ENCODE peak calls at places on chromosomes 3 and 15, in five cellular contexts. T is HepG2, A is vagina, U is breast epithelium, R is stomach. F is an unnamed sample.

GRCh38 chr3:48684480-48685143 is 1.1 kb downstream of the NCKIPSD start:
- DNase-seq in T (no peak), A (no peak), U (no peak), R (no peak), F (no peak)

GRCh38 chr3:69296995-69297394 is 88.9 kb downstream of the FRMD4B start:
- DNase-seq in T (no peak), A (no peak), U (no peak), R (no peak), F (no peak)

GRCh38 chr3:14525685-14526631 is 14.2 kb downstream of the GRIP2 start:
- DNase-seq in T (no peak), A (no peak), U (no peak), R (peak; percentile 37), F (no peak)

GRCh38 chr3:168618827-168619226 is 523.1 kb upstream of the GOLIM4 start:
- DNase-seq in T (no peak), A (no peak), U (no peak), R (no peak), F (no peak)

GRCh38 chr3:193756536-193756935 is 163.5 kb downstream of the OPA1 start:
- DNase-seq in T (no peak), A (no peak), U (no peak), R (no peak), F (no peak)

GRCh38 chr3:98826126-98826525 is 63.0 kb downstream of the ST3GAL6 start:
- DNase-seq in T (no peak), A (no peak), U (no peak), R (no peak), F (no peak)

GRCh38 chr15:45802140-45802539 is 167.3 kb downstream of the SQOR start:
- DNase-seq in T (peak; percentile 51), A (no peak), U (no peak), R (no peak), F (no peak)

GRCh38 chr3:158696618-158697017 is 24.2 kb upstream of the LXN start:
- DNase-seq in T (peak; percentile 15), A (no peak), U (no peak), R (no peak), F (no peak)

GRCh38 chr3:176951144-176951543 is 246.1 kb downstream of the TBL1XR1 start:
- DNase-seq in T (no peak), A (no peak), U (no peak), R (no peak), F (no peak)

GRCh38 chr3:117843356-117843755 is 1133.8 kb downstream of the TUSC7 start:
- DNase-seq in T (no peak), A (no peak), U (no peak), R (no peak), F (no peak)

GRCh38 chr3:97720417-97720816 is 44.1 kb upstream of the ARL6 start:
- DNase-seq in T (no peak), A (no peak), U (no peak), R (no peak), F (no peak)

GRCh38 chr3:176867681-176868663 is 329.3 kb downstream of the TBL1XR1 start:
- DNase-seq in T (no peak), A (no peak), U (peak; percentile 80), R (peak; percentile 73), F (no peak)

GRCh38 chr15:72728821-72729220 is 42.8 kb downstream of the BBS4 start:
- DNase-seq in T (no peak), A (no peak), U (no peak), R (no peak), F (peak; percentile 78)

GRCh38 chr15:61556037-61556648 is 327.0 kb upstream of the RORA start:
- DNase-seq in T (peak; percentile 14), A (no peak), U (no peak), R (no peak), F (no peak)

GRCh38 chr3:150825192-150825915 is 62.4 kb upstream of the SIAH2 start:
- DNase-seq in T (no peak), A (no peak), U (no peak), R (no peak), F (peak; percentile 83)

GRCh38 chr3:71109241-71109976 is 474.1 kb downstream of the FOXP1 start:
- DNase-seq in T (no peak), A (no peak), U (no peak), R (no peak), F (no peak)

GRCh38 chr15:58065445-58066041 is at the start of gene ALDH1A2:
- DNase-seq in T (no peak), A (no peak), U (no peak), R (no peak), F (no peak)
- TF ChIP-seq POLR2A in T (no peak), A (no peak), U (no peak), R (no peak), F (no peak)

DNA sequence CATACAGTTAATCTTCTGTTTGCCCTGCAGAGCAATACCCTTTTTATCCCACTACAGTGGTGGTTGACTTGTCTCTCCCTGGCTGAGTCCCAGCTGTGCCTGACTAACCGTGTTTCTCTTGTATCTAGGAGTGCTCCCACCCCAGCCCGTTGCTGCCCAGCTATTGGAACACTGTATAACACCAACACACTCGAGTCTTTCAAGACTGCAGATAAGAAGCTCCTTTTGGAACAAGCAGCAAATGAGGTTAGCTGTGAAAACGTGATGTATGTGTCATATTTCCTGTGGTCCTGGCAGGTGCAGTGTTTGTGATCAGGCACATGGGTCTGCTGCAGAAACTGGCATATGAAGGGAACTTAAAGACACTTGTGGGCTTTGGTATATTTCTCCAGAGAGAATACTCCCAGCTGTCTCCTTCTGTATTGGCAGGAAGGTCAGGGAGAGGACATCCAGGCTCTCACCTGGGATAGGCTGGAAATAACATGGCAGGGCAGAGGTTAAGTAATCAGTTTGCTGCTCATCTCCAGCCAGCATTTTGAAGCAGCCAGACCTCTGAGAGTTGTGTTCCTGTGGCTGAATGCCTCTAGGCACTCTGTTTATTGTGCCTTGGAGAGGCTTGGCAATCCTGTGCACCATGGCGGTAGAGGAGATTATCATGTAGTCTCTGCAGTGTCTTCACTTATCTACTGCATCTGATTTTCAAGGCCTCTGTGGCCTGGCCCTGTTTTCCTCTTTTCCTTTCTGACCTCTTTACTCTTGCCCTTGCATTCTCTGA is 34.8 kb downstream of the ATG7 start:
- DNase-seq in T (no peak), A (no peak), U (no peak), R (no peak), F (no peak)
- TF ChIP-seq CTCF in T (no peak), A (no peak), U (no peak), R (no peak), F (no peak)

GRCh38 chr3:183653209-183654064 is 18.0 kb downstream of the KLHL24 start:
- DNase-seq in T (no peak), A (no peak), U (no peak), R (no peak), F (no peak)

GRCh38 chr3:183650554-183650953 is 15.1 kb downstream of the KLHL24 start:
- DNase-seq in T (no peak), A (no peak), U (no peak), R (no peak), F (no peak)

GRCh38 chr3:183654727-183655126 is 19.3 kb downstream of the KLHL24 start:
- DNase-seq in T (no peak), A (no peak), U (no peak), R (no peak), F (no peak)
- H3K9me3 ChIP-seq in T (peaks cover 24% of the 10 kb centered on the region), A (peaks cover 18% of the 10 kb centered on the region), U (peaks cover 15% of the 10 kb centered on the region), R (peaks cover 27% of the 10 kb centered on the region), F (peaks cover 6% of the 10 kb centered on the region)

GRCh38 chr3:57383421-57383820 is 90.9 kb upstream of the ASB14 start:
- DNase-seq in T (no peak), A (no peak), U (no peak), R (no peak), F (no peak)
- TF ChIP-seq POLR2A in T (no peak), A (no peak), U (no peak), R (no peak), F (no peak)

DNA sequence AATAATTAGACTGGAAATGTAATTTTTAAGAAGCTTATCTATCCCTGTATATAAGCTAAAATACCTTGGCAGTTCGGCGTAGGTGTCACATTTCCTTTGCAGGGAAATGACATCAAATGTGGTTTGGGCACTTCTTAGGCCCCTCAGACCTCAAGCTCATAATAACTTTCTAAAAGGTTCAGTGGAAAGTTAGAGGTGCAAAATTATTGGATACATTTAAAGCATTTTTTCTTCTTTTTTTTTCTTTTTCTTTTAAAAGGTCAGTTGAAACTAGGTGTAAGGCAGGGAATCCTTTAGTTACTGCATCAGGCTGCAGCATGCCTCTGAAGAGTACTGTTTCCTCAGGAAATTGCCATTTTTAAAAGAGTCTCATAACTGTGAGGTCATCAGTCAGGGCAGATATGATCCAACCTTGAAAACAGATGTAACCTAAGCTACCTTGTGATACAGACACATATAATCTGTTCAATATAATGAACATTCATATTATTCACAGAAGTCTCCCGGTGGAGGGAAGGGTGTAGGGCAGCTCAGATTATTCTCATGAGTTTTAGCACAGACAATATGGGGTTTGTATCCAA is 4.8 kb downstream of the SACM1L start:
- DNase-seq in T (no peak), A (no peak), U (no peak), R (no peak), F (no peak)
- TF ChIP-seq CTCF in T (no peak), A (no peak), U (no peak), R (no peak), F (no peak)

GRCh38 chr15:100592898-100593297 is 9.1 kb downstream of the LINS1 start:
- DNase-seq in T (no peak), A (no peak), U (no peak), R (no peak), F (no peak)

GRCh38 chr15:100593431-100593830 is 8.6 kb downstream of the LINS1 start:
- DNase-seq in T (no peak), A (no peak), U (no peak), R (no peak), F (no peak)

GRCh38 chr15:100588638-100589242 is 13.2 kb downstream of the LINS1 start:
- DNase-seq in T (no peak), A (no peak), U (no peak), R (no peak), F (no peak)

GRCh38 chr15:100595964-100596363 is 6.0 kb downstream of the LINS1 start:
- DNase-seq in T (no peak), A (no peak), U (peak; percentile 40), R (no peak), F (no peak)

DNA sequence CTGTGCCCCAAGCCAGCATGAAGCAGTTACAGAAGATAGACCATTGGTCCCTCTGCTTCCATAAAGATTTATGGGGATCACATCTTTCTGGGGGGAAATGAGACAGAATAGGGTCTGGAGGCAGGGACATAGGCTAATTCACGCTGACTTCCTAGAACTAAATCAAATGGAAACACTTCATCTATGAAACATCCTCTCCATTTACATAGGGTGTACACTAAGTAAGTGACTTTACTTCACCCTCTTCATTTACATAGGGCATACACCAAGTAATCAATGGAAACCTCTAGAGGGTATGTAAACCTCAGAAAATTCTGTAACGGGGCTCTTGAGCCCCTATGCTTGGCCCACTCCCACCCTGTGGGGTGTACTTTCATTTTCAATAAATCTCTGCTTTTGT is 10.1 kb downstream of the LINS1 start:
- DNase-seq in T (no peak), A (no peak), U (no peak), R (no peak), F (no peak)
- H3K9me3 ChIP-seq in T (peaks cover 37% of the 10 kb centered on the region), A (no peaks in the 10 kb centered on the region), U (peaks cover 9% of the 10 kb centered on the region), R (peaks cover 13% of the 10 kb centered on the region), F (no peaks in the 10 kb centered on the region)

GRCh38 chr3:49721165-49721860 is 1.8 kb upstream of the AMIGO3 start:
- DNase-seq in T (no peak), A (peak; percentile 84), U (no peak), R (no peak), F (no peak)

GRCh38 chr3:49718419-49719213 is 868 bp downstream of the AMIGO3 start:
- DNase-seq in T (no peak), A (peak; percentile 85), U (no peak), R (no peak), F (no peak)

GRCh38 chr3:49717539-49718418 is 1.7 kb downstream of the AMIGO3 start:
- DNase-seq in T (no peak), A (peak; percentile 84), U (no peak), R (no peak), F (no peak)

GRCh38 chr3:49720383-49721164 is 1.1 kb upstream of the AMIGO3 start:
- DNase-seq in T (no peak), A (peak; percentile 89), U (no peak), R (no peak), F (no peak)

GRCh38 chr3:49719214-49719884 is at the start of gene AMIGO3:
- DNase-seq in T (no peak), A (peak; percentile 96), U (peak; percentile 93), R (peak; percentile 97), F (peak; percentile 99)
- TF ChIP-seq POLR2A in T (peak; percentile 40), A (peak; percentile 57), U (peak; percentile 13), R (no peak), F (peak; percentile 5)